ENCODE peak calls at places on chromosomes 11 and 22, in nine cellular contexts. A, N, O, Y, G, B, E, U and D are unnamed samples.
A peak's percentile ranks its signal among the peaks of the same experiment; 100 is the strongest.

GRCh38 chr11:46125284-46125683 is 4.0 kb upstream of the PHF21A start:
- DNase-seq in A (no peak), N (no peak), O (no peak), Y (no peak), G (no peak), B (no peak), E (no peak), U (no peak), D (no peak)

GRCh38 chr11:75797116-75797515 is 17.9 kb upstream of the UVRAG start:
- DNase-seq in A (no peak), N (no peak), O (no peak), Y (no peak), G (no peak), B (no peak), E (no peak), U (no peak), D (no peak)

GRCh38 chr22:25348391-25348790 is 129.0 kb downstream of the CRYBB2 start:
- DNase-seq in A (no peak), N (no peak), O (no peak), Y (no peak), G (no peak), B (no peak), E (no peak), U (no peak), D (no peak)

GRCh38 chr11:72141066-72141465 is 5.5 kb downstream of the FOLR3 start:
- DNase-seq in A (peak; percentile 96), N (peak; percentile 10), O (peak; percentile 96), Y (no peak), G (peak; percentile 58), B (no peak), E (no peak), U (no peak), D (peak; percentile 27)

GRCh38 chr11:68113986-68114385 is 7.2 kb downstream of the CHKA start:
- DNase-seq in A (peak; percentile 25), N (no peak), O (no peak), Y (no peak), G (no peak), B (no peak), E (no peak), U (no peak), D (peak; percentile 58)

GRCh38 chr11:87878373-87878779 is 296.9 kb downstream of the RAB38 start:
- DNase-seq in A (peak; percentile 74), N (no peak), O (peak; percentile 27), Y (no peak), G (no peak), B (peak; percentile 21), E (no peak), U (no peak), D (peak; percentile 30)

GRCh38 chr11:43582024-43582836 is 98.3 kb upstream of the HSD17B12 start:
- DNase-seq in A (peak; percentile 15), N (no peak), O (no peak), Y (no peak), G (no peak), B (no peak), E (no peak), U (peak; percentile 61), D (no peak)

GRCh38 chr22:47561115-47561675 is 798.7 kb downstream of the TBC1D22A start:
- DNase-seq in A (no peak), N (no peak), O (no peak), Y (no peak), G (peak; percentile 18), B (no peak), E (no peak), U (no peak), D (no peak)

GRCh38 chr11:67633758-67634365 is 4.1 kb upstream of the NUDT8 start:
- DNase-seq in A (no peak), N (no peak), O (no peak), Y (no peak), G (no peak), B (no peak), E (no peak), U (peak; percentile 72), D (no peak)

GRCh38 chr22:21592422-21592821 is 24.9 kb downstream of the UBE2L3 start:
- DNase-seq in A (no peak), N (no peak), O (no peak), Y (no peak), G (no peak), B (no peak), E (no peak), U (no peak), D (no peak)
- H3K4me1 ChIP-seq in A (no peaks in the 10 kb centered on the region), N (no peaks in the 10 kb centered on the region), O (peaks cover 4% of the 10 kb centered on the region), Y (peaks cover 12% of the 10 kb centered on the region), G (peaks cover 8% of the 10 kb centered on the region), B (no peaks in the 10 kb centered on the region), E (peaks cover 6% of the 10 kb centered on the region), U (no peaks in the 10 kb centered on the region), D (peaks cover 23% of the 10 kb centered on the region)

GRCh38 chr11:122659676-122660571 is 4.4 kb downstream of the UBASH3B start:
- DNase-seq in A (no peak), N (no peak), O (no peak), Y (no peak), G (no peak), B (no peak), E (no peak), U (no peak), D (peak; percentile 48)
- H3K4me1 ChIP-seq in A (peaks cover 40% of the 10 kb centered on the region), N (peaks cover 68% of the 10 kb centered on the region), O (peaks cover 22% of the 10 kb centered on the region), Y (peaks cover 13% of the 10 kb centered on the region), G (peaks cover 15% of the 10 kb centered on the region), B (peaks cover 37% of the 10 kb centered on the region), E (peaks cover 9% of the 10 kb centered on the region), U (peaks cover 11% of the 10 kb centered on the region), D (peaks cover 38% of the 10 kb centered on the region)

GRCh38 chr11:113110046-113110445 is 148.8 kb downstream of the NCAM1 start:
- DNase-seq in A (no peak), N (no peak), O (no peak), Y (no peak), G (no peak), B (no peak), E (no peak), U (no peak), D (no peak)

GRCh38 chr11:113104390-113105251 is 143.4 kb downstream of the NCAM1 start:
- DNase-seq in A (no peak), N (no peak), O (no peak), Y (no peak), G (no peak), B (no peak), E (no peak), U (no peak), D (no peak)

GRCh38 chr11:113106507-113106906 is 145.3 kb downstream of the NCAM1 start:
- DNase-seq in A (peak; percentile 23), N (no peak), O (peak; percentile 86), Y (no peak), G (peak; percentile 55), B (no peak), E (no peak), U (no peak), D (peak; percentile 71)

GRCh38 chr11:113103932-113104331 is 142.7 kb downstream of the NCAM1 start:
- DNase-seq in A (no peak), N (no peak), O (no peak), Y (no peak), G (no peak), B (no peak), E (no peak), U (no peak), D (no peak)

GRCh38 chr11:113105584-113105983 is 144.4 kb downstream of the NCAM1 start:
- DNase-seq in A (no peak), N (no peak), O (peak; percentile 7), Y (no peak), G (no peak), B (no peak), E (no peak), U (no peak), D (no peak)
- H3K4me1 ChIP-seq in A (no peaks in the 10 kb centered on the region), N (no peaks in the 10 kb centered on the region), O (peaks cover 4% of the 10 kb centered on the region), Y (no peaks in the 10 kb centered on the region), G (peaks cover 18% of the 10 kb centered on the region), B (no peaks in the 10 kb centered on the region), E (no peaks in the 10 kb centered on the region), U (peaks cover 3% of the 10 kb centered on the region), D (peaks cover 2% of the 10 kb centered on the region)

GRCh38 chr11:563812-564578 is 3.2 kb downstream of the RASSF7 start:
- DNase-seq in A (no peak), N (no peak), O (no peak), Y (no peak), G (no peak), B (no peak), E (no peak), U (no peak), D (no peak)

GRCh38 chr11:561148-562003 is 606 bp downstream of the RASSF7 start:
- DNase-seq in A (peak; percentile 53), N (peak; percentile 78), O (no peak), Y (peak; percentile 88), G (no peak), B (no peak), E (peak; percentile 91), U (peak; percentile 75), D (no peak)

GRCh38 chr11:560305-561147 is at the start of the genes LMNTD2 and RASSF7:
- DNase-seq in A (peak; percentile 89), N (peak; percentile 95), O (peak; percentile 39), Y (peak; percentile 91), G (peak; percentile 75), B (peak; percentile 76), E (peak; percentile 97), U (peak; percentile 97), D (peak; percentile 82)

GRCh38 chr11:563066-563811 is 2.5 kb downstream of the RASSF7 start:
- DNase-seq in A (no peak), N (no peak), O (no peak), Y (no peak), G (no peak), B (no peak), E (peak; percentile 36), U (no peak), D (no peak)

GRCh38 chr11:562046-562645 is 1.4 kb downstream of the RASSF7 start:
- DNase-seq in A (no peak), N (no peak), O (no peak), Y (no peak), G (no peak), B (no peak), E (no peak), U (no peak), D (no peak)
- H3K4me1 ChIP-seq in A (peaks cover 9% of the 10 kb centered on the region), N (peaks cover 20% of the 10 kb centered on the region), O (peaks cover 8% of the 10 kb centered on the region), Y (peaks cover 4% of the 10 kb centered on the region), G (peaks cover 15% of the 10 kb centered on the region), B (peaks cover 55% of the 10 kb centered on the region), E (peaks cover 33% of the 10 kb centered on the region), U (peaks cover 9% of the 10 kb centered on the region), D (peaks cover 45% of the 10 kb centered on the region)